ENCODE peak calls at places on chromosomes 3 and 15, in eight cellular contexts. C is NCI-H748 treated with DMSO at 0.1 percent for 48 hours; H is stimulated activated CD4-positive, alpha-beta T cell treated with anti-CD3 and anti-CD28 coated beads, Interleukin-1b, Interleukin-23, amount 100 ng/mL, for 24 hours; P is GM12891; G is NCI-H524; E is body of pancreas; O is HT-29; U is trophoblast cell. W is an unnamed sample.

GRCh38 chr15:28900041-28900891 is 14.5 kb downstream of the APBA2 start:
- DNase-seq in C (no peak), H (no peak), P (no peak), G (no peak), E (no peak), O (no peak), U (no peak), W (no peak)

GRCh38 chr3:45992133-45992729 is 3.4 kb downstream of the FYCO1 start:
- DNase-seq in C (no peak), H (no peak), P (no peak), G (no peak), E (no peak), O (no peak), U (no peak), W (no peak)

GRCh38 chr3:95613993-95614392 is 1200.4 kb upstream of the EPHA6 start:
- DNase-seq in C (no peak), H (no peak), P (no peak), G (no peak), E (no peak), O (peak), U (no peak), W (no peak)

GRCh38 chr3:161766301-161766700 is 269.7 kb downstream of the OTOL1 start:
- DNase-seq in C (no peak), H (no peak), P (no peak), G (no peak), E (no peak), O (no peak), U (peak), W (no peak)

GRCh38 chr3:42507252-42507651 is 4.8 kb downstream of the VIPR1 start:
- DNase-seq in C (no peak), H (no peak), P (no peak), G (no peak), E (peak), O (peak), U (peak), W (no peak)

GRCh38 chr3:193317901-193318300 is 60.7 kb downstream of the ATP13A5 start:
- DNase-seq in C (no peak), H (no peak), P (no peak), G (no peak), E (no peak), O (no peak), U (no peak), W (no peak)

GRCh38 chr15:72130272-72130671 is 12.1 kb downstream of the SENP8 start:
- DNase-seq in C (no peak), H (no peak), P (no peak), G (no peak), E (no peak), O (no peak), U (no peak), W (no peak)

GRCh38 chr15:26891448-26891881 is 24.6 kb downstream of the GABRA5 start:
- DNase-seq in C (peak), H (no peak), P (no peak), G (peak), E (peak), O (peak), U (no peak), W (no peak)

GRCh38 chr3:175951047-175951694 is 1092.0 kb downstream of the NAALADL2 start:
- DNase-seq in C (no peak), H (no peak), P (no peak), G (no peak), E (no peak), O (no peak), U (no peak), W (no peak)

GRCh38 chr3:151156618-151157216 is 46.3 kb downstream of the GPR171 start:
- DNase-seq in C (peak), H (no peak), P (peak), G (peak), E (peak), O (peak), U (peak), W (no peak)

GRCh38 chr3:179853176-179853575 is 183.6 kb downstream of the PEX5L start:
- DNase-seq in C (no peak), H (no peak), P (no peak), G (no peak), E (no peak), O (no peak), U (no peak), W (no peak)

GRCh38 chr3:190941694-190942280 is 79.3 kb upstream of the GMNC start:
- DNase-seq in C (no peak), H (no peak), P (no peak), G (peak), E (no peak), O (no peak), U (no peak), W (no peak)

GRCh38 chr15:89400121-89400996 is 65.7 kb upstream of the POLG start:
- DNase-seq in C (peak), H (no peak), P (no peak), G (peak), E (no peak), O (no peak), U (no peak), W (no peak)

GRCh38 chr3:184336484-184337230 is 743 bp upstream of the FAM131A start:
- DNase-seq in C (peak), H (no peak), P (no peak), G (peak), E (peak), O (peak), U (no peak), W (no peak)

GRCh38 chr3:18734309-18734708 is 309.2 kb upstream of the SATB1 start:
- DNase-seq in C (no peak), H (no peak), P (no peak), G (no peak), E (no peak), O (no peak), U (no peak), W (no peak)

GRCh38 chr3:126270145-126270811 is 86.9 kb downstream of the KLF15 start:
- DNase-seq in C (no peak), H (no peak), P (no peak), G (no peak), E (peak), O (peak), U (no peak), W (no peak)

GRCh38 chr3:119240101-119240581 is 537 bp downstream of the B4GALT4 start:
- DNase-seq in C (peak), H (no peak), P (no peak), G (peak), E (no peak), O (peak), U (peak), W (no peak)

GRCh38 chr3:15982243-15982642 is 184.5 kb upstream of the ANKRD28 start:
- DNase-seq in C (no peak), H (no peak), P (no peak), G (peak), E (no peak), O (no peak), U (no peak), W (no peak)

GRCh38 chr15:97627634-97628033 is 332.9 kb upstream of the ARRDC4 start:
- DNase-seq in C (no peak), H (no peak), P (no peak), G (no peak), E (no peak), O (no peak), U (no peak), W (no peak)

GRCh38 chr15:45802140-45802539 is 167.3 kb downstream of the SQOR start:
- DNase-seq in C (peak), H (no peak), P (no peak), G (peak), E (no peak), O (peak), U (no peak), W (no peak)

GRCh38 chr15:74414603-74415338 is 19.0 kb downstream of the SEMA7A start:
- DNase-seq in C (no peak), H (no peak), P (no peak), G (no peak), E (no peak), O (no peak), U (no peak), W (no peak)

GRCh38 chr3:184354121-184354728 is 7.2 kb downstream of the CLCN2 start:
- DNase-seq in C (no peak), H (no peak), P (peak), G (peak), E (peak), O (peak), U (peak), W (peak)

GRCh38 chr15:45555914-45556608 is 31.1 kb upstream of the BLOC1S6 start:
- DNase-seq in C (no peak), H (no peak), P (no peak), G (no peak), E (no peak), O (no peak), U (no peak), W (no peak)

GRCh38 chr3:8497582-8497981 is 4.0 kb upstream of the LMCD1 start:
- DNase-seq in C (no peak), H (no peak), P (no peak), G (no peak), E (no peak), O (no peak), U (peak), W (no peak)

GRCh38 chr3:105495021-105495420 is 128.3 kb downstream of the ALCAM start:
- DNase-seq in C (no peak), H (no peak), P (no peak), G (no peak), E (no peak), O (no peak), U (peak), W (no peak)

GRCh38 chr3:72739521-72740466 is 108.5 kb downstream of the SHQ1 start:
- DNase-seq in C (no peak), H (no peak), P (no peak), G (peak), E (no peak), O (no peak), U (no peak), W (no peak)

GRCh38 chr15:70118599-70118998 is 20.9 kb upstream of the TLE3 start:
- DNase-seq in C (no peak), H (no peak), P (no peak), G (no peak), E (no peak), O (no peak), U (no peak), W (no peak)

GRCh38 chr3:41808152-41808551 is 153.8 kb downstream of the ULK4 start:
- DNase-seq in C (no peak), H (no peak), P (no peak), G (no peak), E (no peak), O (no peak), U (no peak), W (no peak)

GRCh38 chr3:195566797-195567196 is 16.9 kb downstream of the APOD start:
- DNase-seq in C (no peak), H (no peak), P (no peak), G (no peak), E (no peak), O (no peak), U (no peak), W (no peak)

GRCh38 chr3:147574622-147575021 is 165.5 kb downstream of the ZIC1 start:
- DNase-seq in C (no peak), H (no peak), P (no peak), G (no peak), E (no peak), O (no peak), U (no peak), W (no peak)

GRCh38 chr3:154191520-154191919 is 70.3 kb downstream of the ARHGEF26 start:
- DNase-seq in C (no peak), H (no peak), P (no peak), G (no peak), E (no peak), O (no peak), U (no peak), W (no peak)

GRCh38 chr15:49343546-49343945 is 79.5 kb upstream of the FGF7 start:
- DNase-seq in C (no peak), H (no peak), P (no peak), G (no peak), E (no peak), O (no peak), U (no peak), W (no peak)

GRCh38 chr3:56878046-56878445 is 76.3 kb upstream of the ARHGEF3 start:
- DNase-seq in C (no peak), H (peak), P (no peak), G (no peak), E (no peak), O (no peak), U (no peak), W (no peak)

GRCh38 chr3:192802957-192803899 is 75.9 kb upstream of the FGF12 start:
- DNase-seq in C (peak), H (no peak), P (no peak), G (peak), E (no peak), O (peak), U (no peak), W (no peak)

GRCh38 chr3:123169492-123169929 is 32.2 kb upstream of the SEC22A start:
- DNase-seq in C (no peak), H (no peak), P (no peak), G (no peak), E (no peak), O (peak), U (no peak), W (no peak)

W was measured in stimulated activated CD8-positive, alpha-beta memory T cell treated with anti-CD3 and anti-CD28 coated beads, Interleukin-15, amount 100 ng/mL, for 24 hours.